ENCODE peak calls at places on chromosomes 13 and 19, in six cellular contexts. Y, I, D, O, Q and P are unnamed samples.

GRCh38 chr13:30870049-30870884 is 35.8 kb upstream of the MEDAG start:
- DNase-seq in Y (peak), O (peak), Q (no peak), I (peak), D (no peak), P (peak)

GRCh38 chr19:50187937-50188336 is 15.5 kb upstream of the MYH14 start:
- DNase-seq in Q (no peak), D (no peak), O (no peak), Y (no peak), I (no peak), P (no peak)

GRCh38 chr19:6527893-6528543 is 2.8 kb upstream of the TNFSF9 start:
- DNase-seq in Q (no peak), I (no peak), Y (no peak), D (peak), O (no peak), P (no peak)

GRCh38 chr19:56309511-56310185 is 5.0 kb downstream of the ZSCAN5A start:
- DNase-seq in Q (no peak), D (peak), Y (peak), I (peak), O (peak), P (peak)

GRCh38 chr19:873084-874019 is 13.9 kb downstream of the CFD start:
- DNase-seq in Q (peak), O (no peak), Y (peak), D (no peak), I (no peak), P (no peak)

GRCh38 chr13:80742027-80742426 is 401.1 kb upstream of the SPRY2 start:
- DNase-seq in I (no peak), Q (no peak), D (no peak), Y (peak), O (no peak), P (no peak)

GRCh38 chr19:29245221-29245620 is 32.3 kb upstream of the UQCRFS1 start:
- DNase-seq in O (no peak), Y (no peak), I (no peak), Q (no peak), D (no peak), P (no peak)

GRCh38 chr13:35554972-35555623 is 78.6 kb upstream of the MAB21L1 start:
- DNase-seq in D (no peak), Q (no peak), I (no peak), O (no peak), Y (peak), P (no peak)

GRCh38 chr19:36008336-36008978 is at the start of gene SYNE4:
- DNase-seq in O (peak), Y (peak), D (no peak), Q (no peak), I (peak), P (no peak)

GRCh38 chr19:15671891-15672579 is 852 bp upstream of the CYP4F12 start:
- DNase-seq in D (no peak), I (no peak), O (no peak), Y (no peak), Q (no peak), P (no peak)

GRCh38 chr13:78239681-78240080 is 321.1 kb upstream of the EDNRB start:
- DNase-seq in Q (no peak), I (no peak), Y (peak), D (no peak), O (no peak), P (no peak)

GRCh38 chr13:50012396-50013169 is 2.7 kb upstream of the KCNRG start:
- DNase-seq in Y (no peak), D (no peak), I (no peak), O (no peak), Q (no peak), P (no peak)

GRCh38 chr13:91955546-91956355 is 557.3 kb downstream of the GPC5 start:
- DNase-seq in Q (no peak), O (no peak), D (no peak), I (no peak), Y (no peak), P (no peak)

GRCh38 chr19:947090-947706 is 21.4 kb downstream of the ARID3A start:
- DNase-seq in O (peak), Q (no peak), Y (no peak), D (no peak), I (no peak), P (no peak)

GRCh38 chr19:16263115-16263839 is 61.3 kb upstream of the KLF2 start:
- DNase-seq in Y (no peak), Q (no peak), I (no peak), O (no peak), D (peak), P (no peak)

GRCh38 chr13:36001561-36001960 is 129.6 kb downstream of the DCLK1 start:
- DNase-seq in I (no peak), Y (no peak), Q (no peak), O (no peak), D (no peak), P (no peak)

GRCh38 chr13:97539651-97540230 is 105.8 kb downstream of the RAP2A start:
- DNase-seq in Q (no peak), O (no peak), Y (peak), D (no peak), I (no peak), P (no peak)

DNA sequence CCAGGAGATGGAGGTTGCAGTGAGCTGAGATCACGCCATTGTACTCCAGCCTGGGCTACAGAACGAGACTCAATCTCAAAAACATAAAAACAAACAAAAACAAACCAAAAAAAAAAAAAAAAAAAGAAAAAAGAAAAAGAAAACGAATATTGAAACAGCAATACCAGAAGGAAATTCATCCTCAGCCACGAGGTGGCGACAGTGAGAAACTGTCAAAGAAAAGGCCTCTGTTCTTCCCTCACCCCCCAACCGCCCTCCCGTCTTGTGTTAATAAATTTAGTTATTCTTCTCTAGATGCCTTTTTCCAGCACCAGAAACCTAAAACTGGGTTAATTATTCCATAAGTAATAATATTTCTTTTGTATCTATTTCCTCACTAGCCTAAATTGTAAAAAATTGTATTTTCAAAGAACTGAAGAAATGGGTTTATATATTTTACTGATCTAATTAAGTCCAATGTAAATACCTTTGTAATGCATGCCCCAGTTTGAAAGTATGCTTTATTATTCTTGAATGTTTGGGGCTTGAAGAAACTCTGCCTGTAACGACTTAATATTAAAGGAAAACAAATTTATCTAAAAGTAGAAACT is 38.6 kb downstream of the LIG4 start:
- DNase-seq in Y (peak), O (peak), Q (no peak), I (peak), D (peak), P (no peak)
- TF ChIP-seq CTCF in Y (peak), O (peak), Q (no peak), I (no peak), D (no peak), P (peak)

DNA sequence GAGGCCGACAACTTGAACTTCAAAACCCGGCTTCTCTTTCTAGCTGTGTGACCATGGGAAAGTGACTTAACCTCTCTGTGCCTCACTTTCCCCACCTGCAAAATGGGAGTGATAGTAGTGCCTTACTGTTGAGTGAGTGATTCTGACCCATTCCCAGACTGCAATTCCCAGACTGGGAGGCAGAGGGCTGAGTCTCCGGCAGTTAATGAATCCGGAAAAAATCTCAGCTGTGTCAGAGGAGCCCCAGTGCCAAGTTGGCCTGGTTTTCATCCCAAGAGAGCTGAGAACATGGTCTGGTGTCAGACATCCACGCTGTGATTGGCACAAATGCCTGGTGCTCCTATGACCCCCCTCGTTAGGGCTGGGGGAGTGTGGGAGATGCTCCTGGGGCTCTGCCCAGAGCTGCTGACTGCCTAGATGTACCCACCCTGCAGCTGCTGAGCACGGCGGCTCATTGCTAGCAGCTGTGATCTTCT is 50.0 kb downstream of the PIN1 start:
- DNase-seq in Q (no peak), I (no peak), D (no peak), O (peak), Y (no peak), P (no peak)
- TF ChIP-seq CTCF in Q (no peak), I (no peak), D (no peak), O (peak), Y (no peak), P (no peak)

GRCh38 chr19:3370728-3371591 is 4.6 kb downstream of the NFIC start:
- DNase-seq in D (no peak), O (no peak), Y (no peak), I (no peak), Q (no peak), P (no peak)

GRCh38 chr19:3368848-3369336 is 2.5 kb downstream of the NFIC start:
- DNase-seq in Y (peak), O (no peak), D (no peak), I (no peak), Q (no peak), P (no peak)

GRCh38 chr19:3370214-3370720 is 3.9 kb downstream of the NFIC start:
- DNase-seq in O (peak), Q (no peak), I (no peak), D (no peak), Y (no peak), P (no peak)

GRCh38 chr19:3368441-3368795 is 2.0 kb downstream of the NFIC start:
- DNase-seq in I (no peak), D (no peak), O (no peak), Y (no peak), Q (no peak), P (no peak)

DNA sequence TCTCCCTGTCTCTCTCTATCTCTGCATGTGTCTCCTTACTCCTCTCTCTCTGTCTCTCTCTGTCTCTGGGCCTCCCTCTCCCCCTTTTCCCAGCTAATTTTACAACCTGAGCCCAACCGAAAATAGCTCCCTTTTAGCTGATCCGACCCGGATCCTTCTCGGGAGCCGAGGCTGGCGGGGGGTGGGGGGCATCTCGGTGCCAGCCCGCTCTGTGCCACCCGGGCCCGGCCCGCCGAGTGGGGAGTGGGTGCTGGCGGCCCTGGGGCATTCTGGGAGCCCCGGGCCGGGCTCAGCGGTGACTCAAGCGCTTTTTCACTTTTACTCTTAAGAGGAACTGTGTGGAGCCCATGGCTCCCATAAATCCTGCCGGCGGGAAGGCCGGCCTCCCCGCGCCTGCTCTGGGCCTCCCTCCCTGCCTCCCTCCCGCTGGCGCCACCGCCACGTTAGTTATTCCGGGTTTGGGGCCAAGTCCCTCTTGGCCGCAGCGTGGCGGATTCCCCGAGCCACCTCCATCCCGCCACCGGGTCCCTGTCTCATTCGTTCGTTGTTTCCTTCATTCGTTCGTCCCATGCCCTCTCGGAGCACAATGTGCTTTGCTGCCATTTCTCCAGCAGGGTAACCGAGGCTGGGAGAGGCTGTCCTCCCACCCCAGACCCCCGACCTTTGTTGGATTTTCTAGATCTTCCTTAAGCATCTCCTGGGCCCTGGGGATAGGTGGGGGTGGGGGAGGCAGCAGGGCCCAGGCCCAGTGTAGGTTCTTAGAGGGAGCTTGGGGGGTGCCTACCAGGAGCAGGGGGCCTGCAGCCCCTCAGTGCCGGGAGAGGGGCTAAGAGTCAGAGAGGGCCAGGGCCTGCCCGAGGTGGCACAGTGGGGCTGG is 3.2 kb downstream of the NFIC start:
- DNase-seq in I (no peak), Y (peak), D (no peak), O (peak), Q (no peak), P (no peak)
- TF ChIP-seq CTCF in I (no peak), Y (no peak), D (no peak), O (no peak), Q (no peak), P (no peak)

GRCh38 chr13:100382787-100383186 is 205.8 kb downstream of the GGACT start:
- DNase-seq in Q (no peak), D (no peak), O (no peak), Y (no peak), I (no peak), P (no peak)
- TF ChIP-seq CTCF in Q (no peak), D (no peak), O (no peak), Y (no peak), I (no peak), P (no peak)

GRCh38 chr13:113002206-113002821 is 33.3 kb downstream of the MCF2L start:
- DNase-seq in Q (no peak), O (peak), D (no peak), I (peak), Y (no peak), P (no peak)
- TF ChIP-seq CTCF in Q (no peak), O (peak), D (no peak), I (no peak), Y (no peak), P (no peak)

GRCh38 chr19:32971715-32972540 is at the start of the genes CEP89 and FAAP24:
- DNase-seq in I (peak), Y (peak), O (peak), Q (peak), D (peak), P (peak)
- TF ChIP-seq CTCF in I (no peak), Y (no peak), O (no peak), Q (no peak), D (no peak), P (no peak)

GRCh38 chr13:39959497-39959896 is 304.0 kb downstream of the COG6 start:
- DNase-seq in I (no peak), Q (no peak), Y (no peak), D (no peak), O (no peak), P (no peak)

GRCh38 chr13:39957868-39958676 is 302.6 kb downstream of the COG6 start:
- DNase-seq in D (no peak), O (no peak), Q (no peak), I (no peak), Y (no peak), P (no peak)

GRCh38 chr13:39963612-39964011 is 308.1 kb downstream of the COG6 start:
- DNase-seq in Y (no peak), D (no peak), O (no peak), I (no peak), Q (no peak), P (no peak)

GRCh38 chr13:39960206-39960605 is 304.7 kb downstream of the COG6 start:
- DNase-seq in Y (no peak), O (no peak), D (no peak), I (no peak), Q (no peak), P (no peak)

DNA sequence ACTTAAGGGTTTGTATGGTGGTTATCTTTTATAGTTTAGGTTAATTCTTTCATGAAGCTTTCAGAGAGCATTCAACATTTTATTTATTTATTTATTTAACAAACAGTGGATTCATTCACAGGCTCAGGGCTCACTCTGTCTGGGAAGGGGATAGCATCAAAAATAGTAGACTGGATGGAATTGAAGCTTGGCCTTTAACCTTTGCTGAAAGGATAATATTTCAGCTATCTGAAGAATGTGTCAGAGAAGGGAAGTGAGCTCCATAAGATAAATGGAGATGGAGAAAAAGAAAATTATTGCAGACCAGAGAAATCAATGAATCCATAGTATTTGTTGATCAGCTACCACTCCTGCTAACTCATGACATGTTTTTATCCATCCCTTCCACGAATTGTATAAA is 305.6 kb downstream of the COG6 start:
- DNase-seq in D (no peak), O (no peak), Q (no peak), Y (no peak), I (no peak), P (no peak)
- TF ChIP-seq CTCF in D (no peak), O (no peak), Q (no peak), Y (no peak), I (no peak), P (no peak)

GRCh38 chr13:102825921-102826706 is 19.7 kb upstream of the ERCC5 start:
- DNase-seq in Q (no peak), Y (peak), O (no peak), I (no peak), D (no peak), P (no peak)
- TF ChIP-seq CTCF in Q (no peak), Y (peak), O (no peak), I (no peak), D (no peak), P (no peak)

GRCh38 chr19:18776288-18776594 is 14.9 kb downstream of the COMP start:
- DNase-seq in I (no peak), Y (peak), Q (no peak), O (no peak), D (no peak), P (no peak)
- TF ChIP-seq CTCF in I (no peak), Y (no peak), Q (no peak), O (peak), D (no peak), P (no peak)

GRCh38 chr19:33134571-33135041 is 2.7 kb downstream of the WDR88 start:
- DNase-seq in D (no peak), Y (no peak), O (no peak), I (no peak), Q (no peak), P (no peak)
- TF ChIP-seq CTCF in D (no peak), Y (no peak), O (no peak), I (no peak), Q (no peak), P (no peak)